ENCODE peak calls at places on chromosomes 12 and 14, in four cellular contexts. U is A549, L is SK-N-SH, M is HL-60. J is an unnamed sample.

GRCh38 chr14:75450381-75451276 is 22.8 kb downstream of the JDP2 start:
- DNase-seq in U (no peak), L (no peak), M (no peak), J (no peak)

GRCh38 chr12:131751335-131751734 is 40.4 kb downstream of the SFSWAP start:
- DNase-seq in U (no peak), L (peak; percentile 49), M (no peak), J (no peak)

GRCh38 chr12:131511803-131512564 is 198.9 kb upstream of the SFSWAP start:
- DNase-seq in U (no peak), L (no peak), M (no peak), J (no peak)

GRCh38 chr12:43284441-43284840 is 267.6 kb downstream of the ADAMTS20 start:
- DNase-seq in U (no peak), L (no peak), M (no peak), J (no peak)

GRCh38 chr14:21241218-21241819 is 27.9 kb downstream of the HNRNPC start:
- DNase-seq in U (no peak), L (no peak), M (no peak), J (no peak)

GRCh38 chr14:85165091-85165490 is 364.9 kb upstream of the FLRT2 start:
- DNase-seq in U (no peak), L (no peak), M (no peak), J (no peak)

GRCh38 chr14:95545769-95546168 is 10.9 kb downstream of the GLRX5 start:
- DNase-seq in U (peak; percentile 58), L (no peak), M (no peak), J (no peak)

GRCh38 chr12:11954181-11954580 is 116.6 kb upstream of the BCL2L14 start:
- DNase-seq in U (no peak), L (no peak), M (no peak), J (no peak)

GRCh38 chr12:76032043-76032981 is 736 bp upstream of the PHLDA1 start:
- DNase-seq in U (peak; percentile 46), L (peak; percentile 15), M (no peak), J (peak; percentile 34)

GRCh38 chr14:74973003-74973614 is 17.7 kb upstream of the PGF start:
- DNase-seq in U (no peak), L (peak; percentile 47), M (no peak), J (no peak)

GRCh38 chr12:121296618-121297476 is at the start of gene CAMKK2:
- DNase-seq in U (peak; percentile 80), L (peak; percentile 98), M (peak; percentile 63), J (no peak)
- TF ChIP-seq REST in U (no peak), L (no peak), M (no peak), J (no peak)

DNA sequence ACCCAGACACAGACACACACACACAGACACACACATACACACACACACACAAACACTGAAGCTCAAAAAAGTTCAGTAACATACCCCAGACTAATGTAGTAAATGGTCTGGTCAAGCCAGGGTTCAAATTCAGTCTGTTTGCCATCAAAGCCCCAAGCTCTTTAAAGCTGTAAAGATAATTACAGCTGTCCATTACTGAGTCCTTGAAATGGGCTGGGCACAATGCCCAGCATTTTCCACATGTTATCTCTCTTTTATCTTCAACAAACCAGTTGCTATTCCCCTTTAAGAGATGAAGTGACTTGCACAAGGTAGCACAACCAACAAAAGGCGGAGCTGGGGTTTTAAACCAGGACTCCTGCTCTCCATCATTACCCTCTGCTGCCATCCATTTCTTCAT is 7.6 kb upstream of the UNC119B start:
- DNase-seq in U (no peak), L (peak; percentile 47), M (no peak), J (no peak)
- TF ChIP-seq REST in U (no peak), L (no peak), M (no peak), J (no peak)

DNA sequence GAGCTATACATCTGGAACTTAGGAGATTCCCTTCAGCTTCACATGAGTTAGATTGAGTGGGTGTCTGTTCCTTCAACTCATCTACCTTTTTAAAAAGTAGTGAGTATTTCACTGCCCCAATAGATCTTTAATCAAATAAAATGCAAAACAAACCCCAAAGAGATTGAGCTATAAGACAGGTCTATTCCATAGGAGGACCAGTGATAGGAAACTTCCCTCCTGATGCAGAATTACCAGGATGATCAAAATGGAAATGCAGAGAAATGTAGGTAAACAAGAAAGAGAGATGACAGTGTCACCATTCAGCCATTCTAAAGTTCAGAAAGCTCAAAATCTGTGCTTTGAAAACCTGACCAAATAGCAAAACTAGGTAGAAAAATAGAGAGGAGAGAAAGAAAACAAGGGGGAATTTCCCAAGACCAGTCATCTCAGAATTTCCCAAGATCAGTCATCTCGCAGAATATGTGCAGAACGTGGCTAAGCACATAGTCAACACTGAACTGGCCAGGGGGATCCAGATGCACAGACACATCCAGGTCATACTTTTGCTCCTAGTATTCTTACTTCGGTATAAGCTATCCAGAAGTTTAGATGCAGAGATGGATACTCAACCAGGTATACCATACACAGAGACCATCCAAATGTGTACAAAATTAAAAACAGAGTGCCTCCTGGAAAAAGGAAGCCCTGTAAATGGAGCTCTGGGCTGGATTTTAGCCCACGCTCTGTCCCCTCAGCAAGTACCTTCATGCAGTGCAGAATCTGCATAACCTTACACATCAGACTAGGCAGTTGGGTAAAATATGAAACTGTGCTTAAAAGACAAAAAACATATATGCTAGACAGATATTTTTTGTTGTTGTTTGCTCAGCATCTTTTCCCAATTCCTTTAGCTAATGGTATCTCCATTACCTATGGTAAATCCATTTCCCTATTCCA is 27.4 kb downstream of the SLC41A2 start:
- DNase-seq in U (no peak), L (no peak), M (no peak), J (peak; percentile 90)
- TF ChIP-seq REST in U (no peak), L (no peak), M (no peak), J (no peak)

DNA sequence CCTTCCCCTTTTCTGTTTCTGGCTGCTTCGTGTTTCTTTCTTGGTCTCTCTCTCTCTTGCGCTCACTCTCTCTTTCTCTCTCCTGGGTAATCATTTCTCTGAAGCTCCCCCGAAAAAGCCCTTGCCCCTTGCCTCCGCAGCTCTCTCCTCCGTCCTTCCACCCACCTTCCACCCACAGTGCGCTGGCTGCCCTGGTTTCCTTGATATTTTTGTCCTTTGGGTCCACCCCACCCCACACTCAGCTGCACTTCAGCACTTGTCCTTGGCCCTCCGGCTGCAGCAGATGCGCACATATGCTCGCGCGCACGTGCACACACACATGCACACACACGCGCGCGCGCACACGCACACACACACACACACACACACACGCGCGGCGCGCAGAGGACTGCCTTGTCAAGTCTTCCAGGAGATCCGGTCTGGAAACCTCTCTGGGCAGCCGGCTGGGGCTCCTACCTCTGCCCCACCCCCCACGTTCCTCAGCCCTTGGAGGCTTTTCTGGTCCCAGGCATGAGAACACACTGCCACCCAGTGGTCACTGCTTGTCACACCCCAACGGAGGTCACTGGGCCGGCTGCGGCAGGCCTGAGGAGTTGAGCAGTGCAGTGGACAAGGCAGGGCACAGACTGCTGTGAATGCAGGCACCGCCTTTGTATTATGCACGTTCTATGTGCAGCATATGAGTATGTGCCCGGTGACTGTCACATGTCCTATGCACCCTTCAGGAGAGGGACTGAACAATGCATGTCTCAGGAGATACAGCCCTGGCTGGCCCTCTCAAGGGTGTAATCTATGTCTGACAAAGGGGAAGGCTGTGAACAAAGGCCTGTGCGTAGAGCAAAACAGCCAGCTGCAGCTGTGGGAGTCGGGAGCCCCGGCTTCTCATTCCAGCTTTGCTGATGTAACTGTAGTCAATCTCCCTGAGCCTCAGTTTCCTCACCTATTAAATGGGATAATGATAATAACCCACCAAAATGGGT is 6.5 kb downstream of the LAG3 start:
- DNase-seq in U (peak; percentile 71), L (peak; percentile 94), M (peak; percentile 93), J (peak; percentile 72)
- TF ChIP-seq REST in U (no peak), L (no peak), M (peak; percentile 51), J (no peak)

GRCh38 chr12:21505888-21506287 is 4.3 kb downstream of the GOLT1B start:
- DNase-seq in U (no peak), L (no peak), M (no peak), J (no peak)
- TF ChIP-seq REST in U (no peak), L (no peak), M (peak; percentile 70), J (no peak)

DNA sequence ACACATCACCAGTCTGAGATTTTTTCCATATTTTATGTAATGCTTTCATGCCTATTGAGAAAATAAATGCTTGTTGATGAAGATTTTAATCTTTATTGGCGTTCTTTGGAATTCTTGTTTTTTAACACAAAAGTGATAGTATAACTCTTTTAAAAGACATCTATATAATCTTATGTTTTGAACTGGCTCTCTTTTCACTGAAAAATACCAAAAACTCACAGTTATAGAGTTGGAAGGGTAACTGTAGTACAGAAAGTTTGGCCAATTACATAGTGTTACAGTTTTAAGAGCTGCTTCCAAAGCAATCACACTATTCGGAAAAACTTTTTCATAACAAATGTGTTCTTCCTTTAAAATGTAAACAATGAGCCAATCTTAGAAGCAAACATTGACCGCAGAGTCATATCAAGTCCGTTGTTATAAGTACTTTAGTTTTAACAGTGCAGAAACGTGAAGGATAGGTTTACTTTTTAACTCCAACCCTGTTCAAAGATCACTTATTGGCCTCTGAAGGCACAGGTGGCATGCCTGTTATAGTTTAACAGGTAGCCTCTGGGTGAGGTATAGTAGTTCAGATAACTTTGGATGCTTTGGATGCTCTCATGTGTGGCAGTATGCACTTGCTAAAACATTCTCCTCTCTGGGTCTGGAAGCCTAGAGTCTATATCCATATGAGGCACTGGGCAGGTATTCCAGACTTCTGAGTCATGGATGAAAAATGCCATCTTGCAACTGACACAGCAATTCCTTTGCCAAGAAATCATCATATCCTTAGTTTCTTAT is 12.1 kb upstream of the NTN4 start:
- DNase-seq in U (peak; percentile 67), L (no peak), M (no peak), J (no peak)
- TF ChIP-seq REST in U (no peak), L (no peak), M (no peak), J (no peak)

DNA sequence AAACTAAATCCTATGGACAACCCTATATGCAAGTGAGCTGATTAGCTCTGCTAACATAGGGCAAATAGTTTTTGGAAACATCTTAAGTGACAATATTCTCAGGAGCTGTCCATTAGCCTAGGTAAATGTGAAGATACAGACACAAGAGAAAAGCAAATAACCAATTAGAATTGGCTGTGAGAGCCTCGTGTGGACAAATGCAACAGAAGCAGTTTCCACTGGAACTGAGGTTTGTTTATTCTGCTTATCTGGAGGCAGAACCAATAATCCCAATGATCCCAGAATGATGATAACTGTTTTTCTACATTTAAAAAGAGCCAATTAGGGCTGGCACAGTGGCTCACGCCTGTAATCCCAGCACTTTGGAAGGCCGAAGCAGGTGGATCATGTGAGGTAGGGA is 43.2 kb upstream of the YAF2 start:
- DNase-seq in U (no peak), L (no peak), M (no peak), J (no peak)
- TF ChIP-seq REST in U (no peak), L (no peak), M (no peak), J (no peak)

GRCh38 chr12:53695148-53696138 is 19.6 kb upstream of the ATP5MC2 start:
- DNase-seq in U (peak; percentile 55), L (peak; percentile 48), M (no peak), J (no peak)

GRCh38 chr12:53694746-53695145 is 18.9 kb upstream of the ATP5MC2 start:
- DNase-seq in U (no peak), L (no peak), M (no peak), J (no peak)

GRCh38 chr12:53696285-53696654 is 20.4 kb upstream of the ATP5MC2 start:
- DNase-seq in U (peak; percentile 100), L (peak; percentile 84), M (no peak), J (peak; percentile 25)

GRCh38 chr12:53698948-53699672 is 23.2 kb upstream of the ATP5MC2 start:
- DNase-seq in U (no peak), L (no peak), M (no peak), J (no peak)

GRCh38 chr12:53696655-53697321 is 20.9 kb upstream of the ATP5MC2 start:
- DNase-seq in U (no peak), L (no peak), M (no peak), J (no peak)
- TF ChIP-seq REST in U (no peak), L (no peak), M (no peak), J (no peak)

GRCh38 chr12:93713800-93714199 is 36.6 kb downstream of the CRADD start:
- DNase-seq in U (no peak), L (no peak), M (no peak), J (no peak)
- TF ChIP-seq REST in U (no peak), L (no peak), M (no peak), J (no peak)

GRCh38 chr14:70804556-70805162 is 4.7 kb downstream of the MAP3K9 start:
- DNase-seq in U (no peak), L (no peak), M (no peak), J (no peak)
- TF ChIP-seq REST in U (peak; percentile 85), L (peak; percentile 85), M (peak; percentile 89), J (peak; percentile 79)